ENCODE peak calls at places on chromosomes 3 and 15, in four cellular contexts. U, I, C and P are unnamed samples.

GRCh38 chr15:27990411-27991338 is 108.4 kb downstream of the OCA2 start:
- DNase-seq in U (no peak), I (no peak), C (no peak), P (no peak)

GRCh38 chr3:116005404-116005803 is 382.1 kb downstream of the GAP43 start:
- DNase-seq in U (no peak), I (peak), C (peak), P (no peak)

GRCh38 chr3:143754090-143754489 is 94.2 kb downstream of the SLC9A9 start:
- DNase-seq in U (no peak), I (no peak), C (no peak), P (no peak)

GRCh38 chr15:40957581-40958051 is 4.3 kb downstream of the CHAC1 start:
- DNase-seq in U (no peak), I (no peak), C (no peak), P (no peak)

GRCh38 chr3:72271215-72271614 is 486.3 kb upstream of the PROK2 start:
- DNase-seq in U (no peak), I (no peak), C (no peak), P (no peak)

GRCh38 chr15:38696120-38696727 is 131.6 kb upstream of the RASGRP1 start:
- DNase-seq in U (no peak), I (peak), C (peak), P (no peak)

GRCh38 chr3:46845860-46846623 is 17.2 kb downstream of the MYL3 start:
- DNase-seq in U (peak), I (peak), C (peak), P (peak)

GRCh38 chr3:36763850-36764703 is at the start of gene DCLK3:
- DNase-seq in U (no peak), I (no peak), C (no peak), P (peak)

GRCh38 chr3:41717591-41718093 is 244.3 kb downstream of the ULK4 start:
- DNase-seq in U (no peak), I (no peak), C (no peak), P (no peak)

GRCh38 chr15:95323798-95324197 is 1006.7 kb upstream of the NR2F2 start:
- DNase-seq in U (no peak), I (no peak), C (no peak), P (no peak)

GRCh38 chr15:34116620-34117019 is 14.7 kb downstream of the PGBD4 start:
- DNase-seq in U (no peak), I (no peak), C (no peak), P (no peak)

GRCh38 chr3:100710355-100711198 is 1.3 kb downstream of the TFG start:
- DNase-seq in U (no peak), I (peak), C (peak), P (peak)

GRCh38 chr3:75136100-75136897 is 521.8 kb upstream of the CNTN3 start:
- DNase-seq in U (no peak), I (no peak), C (no peak), P (no peak)

GRCh38 chr3:104941785-104942184 is 424.9 kb upstream of the ALCAM start:
- DNase-seq in U (no peak), I (no peak), C (no peak), P (no peak)

GRCh38 chr3:111585214-111585613 is 9.9 kb downstream of the ZBED2 start:
- DNase-seq in U (no peak), I (peak), C (no peak), P (no peak)

DNA sequence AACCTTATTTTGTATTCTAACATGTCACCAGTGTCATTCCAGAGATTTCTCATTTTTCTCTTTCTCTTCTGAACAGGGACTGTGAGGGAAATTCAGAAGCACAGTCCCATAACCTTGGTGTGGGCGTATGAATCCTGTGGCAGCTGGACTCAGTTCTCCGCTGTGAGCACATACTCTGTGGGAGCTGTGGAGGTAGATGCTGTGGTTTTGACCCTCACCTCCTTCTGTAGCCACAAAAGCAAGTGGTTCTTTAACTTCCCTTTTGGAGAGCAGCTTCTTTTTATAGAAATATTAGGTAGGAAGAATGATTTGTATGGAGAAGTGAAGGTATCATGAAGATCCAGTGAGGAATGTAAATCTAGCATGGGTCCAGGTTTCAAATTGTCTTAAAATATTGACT is 13.3 kb downstream of the TMEM207 start:
- DNase-seq in U (no peak), I (no peak), C (no peak), P (no peak)
- H3K4me2 ChIP-seq in U (no peak), I (no peak), C (no peak), P (no peak)

GRCh38 chr3:45145681-45146614 is at the start of gene CDCP1:
- DNase-seq in U (no peak), I (no peak), C (peak), P (no peak)
- H2AFZ ChIP-seq in U (peak), I (peak), C (peak), P (peak)

DNA sequence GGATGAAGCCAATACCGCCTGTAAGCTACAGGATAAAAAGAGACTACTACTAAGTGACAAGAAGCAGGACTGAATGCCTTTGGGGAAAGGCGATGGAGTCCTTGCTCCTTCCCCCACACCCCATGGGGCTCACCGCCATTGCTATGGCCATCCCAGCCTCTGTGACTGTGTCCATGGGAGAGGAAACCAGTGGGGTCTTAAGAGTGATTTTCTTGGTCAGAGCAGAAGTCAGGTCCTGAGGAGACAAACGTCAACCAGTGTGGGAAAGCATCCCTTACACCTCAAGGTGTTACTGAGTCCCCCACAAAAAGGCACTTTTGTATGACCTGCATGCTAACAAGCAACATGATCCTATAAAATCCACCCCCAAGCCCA is 913 bp downstream of the IMPDH2 start:
- DNase-seq in U (no peak), I (no peak), C (no peak), P (no peak)
- H3K4ac ChIP-seq in U (no peak), I (peak), C (no peak), P (no peak)

GRCh38 chr3:184335661-184336483 is 1.5 kb upstream of the FAM131A start:
- DNase-seq in U (peak), I (peak), C (peak), P (peak)
- H3K4me2 ChIP-seq in U (peak), I (peak), C (peak), P (peak)

DNA sequence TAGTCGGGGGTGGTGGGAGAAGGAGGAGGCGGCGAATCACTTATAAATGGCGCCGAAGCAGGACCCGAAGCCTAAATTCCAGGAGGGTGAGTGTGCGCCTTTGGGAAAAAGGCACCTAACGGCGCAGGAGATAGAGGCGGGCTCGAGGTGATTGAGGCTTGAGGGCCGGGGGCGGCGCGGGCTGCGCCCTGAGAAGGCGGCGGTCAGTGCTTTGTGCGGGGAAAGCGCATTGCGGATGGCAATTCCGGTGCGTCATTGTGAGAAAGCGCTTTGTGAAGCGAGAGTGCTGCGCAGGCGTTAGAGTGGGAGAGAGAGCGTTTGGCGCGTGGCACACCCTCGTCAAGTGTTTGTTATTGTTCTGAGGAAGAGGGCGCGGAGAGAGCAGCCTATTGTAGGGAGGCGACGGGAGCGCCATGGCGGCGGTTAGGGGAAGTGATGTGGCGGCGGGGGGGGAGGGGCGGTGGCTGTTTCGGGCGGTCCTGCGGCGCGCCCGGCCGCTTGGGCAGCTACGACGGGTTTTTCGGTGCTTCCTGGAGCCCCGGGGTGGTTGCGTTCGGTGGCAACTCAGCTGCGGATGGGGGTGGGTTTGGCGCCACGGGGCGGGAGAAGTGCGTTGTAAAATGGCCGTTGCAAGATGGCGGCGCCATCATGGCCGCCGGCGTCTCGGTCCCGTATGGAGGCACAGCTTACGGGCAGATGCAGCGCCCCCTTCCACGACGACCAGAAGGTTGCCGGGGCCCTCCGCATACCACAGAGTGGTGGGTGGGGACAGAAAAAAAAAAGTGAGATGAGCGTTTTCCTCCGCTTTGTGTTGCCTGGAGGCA is 494 bp downstream of the MORF4L1 start:
- DNase-seq in U (peak), I (peak), C (peak), P (peak)
- H2AFZ ChIP-seq in U (no peak), I (peak), C (no peak), P (peak)